ENCODE peak calls at places on chromosomes 16 and 17, in five cellular contexts. I is tibial nerve, X is right atrium auricular region, O is heart right ventricle, H is fibroblast of lung. K is an unnamed sample.

GRCh38 chr17:36611345-36612072 is 10.1 kb downstream of the MRM1 start:
- DNase-seq in I (no peak), X (no peak), O (no peak), H (peak; percentile 71), K (no peak)

GRCh38 chr17:71975331-71975801 is 145.5 kb upstream of the SOX9 start:
- DNase-seq in I (peak; percentile 55), X (peak; percentile 93), O (peak; percentile 52), H (peak; percentile 73), K (no peak)

GRCh38 chr16:1121009-1121408 is 25.0 kb upstream of the C1QTNF8 start:
- DNase-seq in I (no peak), X (no peak), O (no peak), H (no peak), K (no peak)

GRCh38 chr17:39450847-39451581 is at the start of gene MED1:
- DNase-seq in I (peak; percentile 93), X (peak; percentile 94), O (peak; percentile 96), H (peak; percentile 99), K (peak; percentile 97)

GRCh38 chr16:80614908-80615696 is 74.3 kb downstream of the DYNLRB2 start:
- DNase-seq in I (no peak), X (no peak), O (no peak), H (peak; percentile 42), K (no peak)

GRCh38 chr16:1337486-1337885 is 4.0 kb downstream of the BAIAP3 start:
- DNase-seq in I (no peak), X (no peak), O (no peak), H (no peak), K (no peak)

GRCh38 chr17:68349157-68349556 is 57.9 kb downstream of the ARSG start:
- DNase-seq in I (no peak), X (no peak), O (no peak), H (no peak), K (no peak)

GRCh38 chr16:74623214-74623842 is 16.4 kb upstream of the GLG1 start:
- DNase-seq in I (peak; percentile 6), X (no peak), O (no peak), H (peak; percentile 75), K (no peak)

GRCh38 chr17:78805301-78805700 is 23.2 kb upstream of the CYTH1 start:
- DNase-seq in I (no peak), X (no peak), O (no peak), H (no peak), K (no peak)

GRCh38 chr16:979859-980594 is 1.5 kb upstream of the SOX8 start:
- DNase-seq in I (no peak), X (no peak), O (no peak), H (no peak), K (no peak)

GRCh38 chr16:66069576-66069975 is 296.9 kb upstream of the CDH5 start:
- DNase-seq in I (no peak), X (no peak), O (no peak), H (peak; percentile 30), K (no peak)

GRCh38 chr16:12874135-12874534 is 27.3 kb upstream of the SHISA9 start:
- DNase-seq in I (no peak), X (no peak), O (no peak), H (no peak), K (no peak)

GRCh38 chr17:12983986-12984932 is 33.6 kb downstream of the ELAC2 start:
- DNase-seq in I (peak; percentile 69), X (peak; percentile 88), O (peak; percentile 54), H (peak; percentile 97), K (peak; percentile 44)

GRCh38 chr17:17096438-17097178 is 54.4 kb downstream of the MPRIP start:
- DNase-seq in I (no peak), X (no peak), O (no peak), H (peak; percentile 53), K (peak; percentile 34)

GRCh38 chr16:4625617-4626159 is 1.1 kb downstream of the MGRN1 start:
- DNase-seq in I (no peak), X (no peak), O (no peak), H (no peak), K (no peak)

GRCh38 chr16:88785106-88785924 is at the start of gene PIEZO1:
- DNase-seq in I (peak; percentile 58), X (no peak), O (peak; percentile 72), H (peak; percentile 64), K (peak; percentile 97)

GRCh38 chr16:67447508-67448076 is 16.7 kb downstream of the HSD11B2 start:
- DNase-seq in I (no peak), X (no peak), O (peak; percentile 33), H (peak; percentile 88), K (no peak)

GRCh38 chr17:71398706-71399620 is 721.9 kb upstream of the SOX9 start:
- DNase-seq in I (no peak), X (no peak), O (no peak), H (peak; percentile 35), K (no peak)

GRCh38 chr17:44628234-44629188 is 27.8 kb upstream of the MEIOC start:
- DNase-seq in I (peak; percentile 44), X (peak; percentile 64), O (peak; percentile 66), H (peak; percentile 44), K (peak; percentile 85)
- H3K4me3 ChIP-seq in I (no peak overlapping the region), X (no peak overlapping the region), O (peak overlapping the region; percentile 29), H (no peak overlapping the region), K (no peak overlapping the region)

GRCh38 chr17:50534222-50534978 is 1.9 kb downstream of the EPN3 start:
- DNase-seq in I (no peak), X (no peak), O (no peak), H (no peak), K (no peak)

GRCh38 chr17:50534979-50535326 is 2.4 kb downstream of the EPN3 start:
- DNase-seq in I (no peak), X (no peak), O (no peak), H (no peak), K (no peak)

GRCh38 chr17:50533185-50533584 is 650 bp downstream of the EPN3 start:
- DNase-seq in I (no peak), X (no peak), O (no peak), H (no peak), K (no peak)

GRCh38 chr17:50532452-50533024 is at the start of gene EPN3:
- DNase-seq in I (no peak), X (no peak), O (no peak), H (no peak), K (no peak)

DNA sequence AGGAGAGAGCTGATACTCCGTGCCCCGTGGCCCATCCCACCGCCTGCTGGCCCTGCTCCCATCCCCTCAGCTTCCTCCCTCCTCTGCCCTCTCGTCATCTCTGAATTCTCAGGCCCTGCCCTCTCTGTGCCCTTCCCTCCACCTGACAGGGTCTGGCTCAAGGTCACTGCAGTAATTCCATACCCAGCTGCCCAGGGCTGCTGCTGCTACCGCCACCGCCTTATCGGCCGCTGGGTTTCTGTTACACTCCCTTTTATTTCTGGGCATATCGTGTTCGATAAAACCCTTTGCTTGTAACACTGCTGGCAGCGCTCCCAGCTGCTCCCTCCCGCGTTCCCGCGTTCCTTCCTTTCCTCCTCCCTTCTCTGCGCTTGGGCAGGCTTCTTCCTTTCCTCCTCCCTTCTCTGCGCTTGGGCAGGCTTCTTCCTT is 1.2 kb downstream of the EPN3 start:
- DNase-seq in I (peak; percentile 60), X (no peak), O (peak; percentile 61), H (peak; percentile 53), K (no peak)
- H3K27ac ChIP-seq in I (no peak overlapping the region), X (peak overlapping the region; percentile 61), O (peak overlapping the region; percentile 75), H (no peak overlapping the region), K (no peak overlapping the region)

GRCh38 chr17:58335779-58336455 is 7.3 kb upstream of the TSPOAP1 start:
- DNase-seq in I (no peak), X (no peak), O (no peak), H (no peak), K (peak; percentile 90)
- H3K4me3 ChIP-seq in I (no peak overlapping the region), X (no peak overlapping the region), O (peak overlapping the region; percentile 82), H (no peak overlapping the region), K (peak overlapping the region; percentile 37)

GRCh38 chr16:29011851-29012250 is 27.0 kb downstream of the LAT start:
- DNase-seq in I (no peak), X (no peak), O (no peak), H (no peak), K (no peak)

GRCh38 chr16:29009838-29010166 is 24.9 kb downstream of the LAT start:
- DNase-seq in I (no peak), X (no peak), O (no peak), H (no peak), K (no peak)

GRCh38 chr16:29011112-29011511 is 26.3 kb downstream of the LAT start:
- DNase-seq in I (no peak), X (no peak), O (no peak), H (no peak), K (no peak)

GRCh38 chr16:29007865-29008593 is 23.2 kb downstream of the LAT start:
- DNase-seq in I (no peak), X (no peak), O (no peak), H (peak; percentile 61), K (no peak)

DNA sequence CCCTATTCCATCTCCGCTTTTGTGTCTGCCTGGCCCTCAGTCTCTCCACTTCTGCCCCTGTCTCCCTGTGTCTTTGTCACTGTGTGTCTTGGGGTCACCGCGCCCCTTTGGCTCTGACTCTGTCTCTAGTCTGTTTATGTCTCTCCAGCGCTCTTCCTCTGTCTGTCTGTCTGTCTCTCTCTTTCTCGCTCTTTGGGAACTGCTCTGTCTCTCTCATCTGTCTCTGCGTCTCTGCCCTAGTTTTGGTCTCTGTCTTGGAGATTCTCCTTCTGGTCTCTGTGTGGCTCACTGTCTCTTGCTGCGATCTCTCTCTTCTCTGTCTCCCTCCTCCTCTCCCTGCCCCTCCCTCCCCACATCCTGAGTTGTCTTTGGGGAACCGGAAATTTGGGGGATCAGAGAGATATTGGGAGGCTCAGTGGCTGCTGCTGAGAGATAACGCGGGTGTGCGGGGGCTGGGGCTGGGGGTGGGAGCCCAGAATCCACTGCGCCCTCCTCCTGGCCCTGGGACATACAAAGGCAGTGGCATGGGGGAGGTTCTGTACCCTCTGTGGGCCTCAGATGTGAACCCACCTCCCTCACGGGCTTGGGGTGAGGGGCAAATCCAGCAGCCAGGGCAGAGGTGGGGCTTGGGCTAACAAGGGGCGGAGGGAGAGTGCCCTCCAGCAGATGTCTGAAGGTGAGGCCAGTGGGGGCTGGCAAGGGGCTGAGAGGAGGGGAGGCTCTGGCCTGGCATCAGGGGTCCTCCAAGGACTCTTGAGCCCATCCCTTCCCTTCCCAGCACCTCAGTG is 24.4 kb downstream of the LAT start:
- DNase-seq in I (no peak), X (no peak), O (no peak), H (no peak), K (no peak)
- H3K27ac ChIP-seq in I (no peak overlapping the region), X (no peak overlapping the region), O (no peak overlapping the region), H (no peak overlapping the region), K (no peak overlapping the region)